ENCODE peak calls at places on chromosomes 7 and 10, in ten cellular contexts. C, O, T, X, H, I, G, U, D and W are unnamed samples.

GRCh38 chr7:138036135-138036534 is 34.2 kb upstream of the CREB3L2 start:
- DNase-seq in O (no peak), I (no peak), H (no peak), T (no peak), D (no peak), C (no peak), G (no peak), U (no peak), X (no peak), W (no peak)

GRCh38 chr7:148695953-148696352 is 2.8 kb upstream of the CUL1 start:
- DNase-seq in D (no peak), T (no peak), G (no peak), H (no peak), I (no peak), U (no peak), O (no peak), X (no peak), C (no peak), W (no peak)

GRCh38 chr10:15370741-15371701 is at the start of gene FAM171A1:
- DNase-seq in X (peak), C (peak), T (no peak), O (no peak), U (peak), D (no peak), I (peak), H (peak), G (peak), W (peak)

GRCh38 chr7:29013931-29014330 is 55.8 kb upstream of the TRIL start:
- DNase-seq in D (no peak), X (no peak), U (no peak), C (no peak), H (no peak), G (no peak), O (no peak), T (no peak), I (no peak), W (no peak)

GRCh38 chr7:114988755-114989154 is 66.9 kb downstream of the MDFIC start:
- DNase-seq in D (no peak), U (peak), X (peak), I (peak), G (no peak), O (no peak), C (peak), H (peak), T (no peak), W (no peak)

GRCh38 chr10:25130911-25131310 is 43.9 kb upstream of the GPR158 start:
- DNase-seq in X (peak), G (no peak), D (no peak), U (peak), H (peak), T (no peak), C (no peak), I (peak), O (no peak), W (no peak)

GRCh38 chr7:70829221-70830059 is 302.5 kb upstream of the GALNT17 start:
- DNase-seq in O (peak), C (peak), D (no peak), G (peak), U (peak), T (peak), X (peak), I (peak), H (peak), W (peak)

GRCh38 chr7:157978766-157979165 is 608.9 kb downstream of the PTPRN2 start:
- DNase-seq in D (no peak), X (no peak), T (no peak), O (no peak), G (no peak), H (no peak), I (no peak), U (no peak), C (no peak), W (no peak)

GRCh38 chr10:73517166-73517888 is 21.5 kb upstream of the PPP3CB start:
- DNase-seq in T (no peak), H (no peak), X (no peak), O (no peak), U (no peak), I (peak), C (no peak), G (no peak), D (no peak), W (no peak)

GRCh38 chr7:155291045-155291530 is 6.6 kb upstream of the INSIG1 start:
- DNase-seq in G (no peak), U (peak), T (no peak), O (peak), I (peak), C (peak), X (peak), D (no peak), H (peak), W (no peak)

GRCh38 chr10:77889277-77889903 is 37.2 kb downstream of the DLG5 start:
- DNase-seq in T (no peak), U (peak), G (no peak), D (no peak), H (no peak), I (no peak), C (peak), O (peak), X (no peak), W (no peak)

GRCh38 chr7:47537716-47538640 is 43.9 kb downstream of the TNS3 start:
- DNase-seq in G (no peak), O (no peak), D (no peak), I (no peak), H (no peak), U (no peak), T (no peak), C (no peak), X (no peak), W (no peak)

GRCh38 chr10:87585565-87586514 is 73.8 kb upstream of the PAPSS2 start:
- DNase-seq in T (no peak), H (peak), X (peak), U (peak), O (peak), C (no peak), D (peak), I (peak), G (no peak), W (no peak)

GRCh38 chr10:4136121-4136520 is 351.1 kb upstream of the KLF6 start:
- DNase-seq in T (no peak), O (no peak), G (no peak), I (no peak), H (no peak), U (peak), D (no peak), C (no peak), X (no peak), W (no peak)

GRCh38 chr10:60953420-60953819 is 9.4 kb upstream of the RHOBTB1 start:
- DNase-seq in X (no peak), T (no peak), I (no peak), G (no peak), O (no peak), D (no peak), U (no peak), C (no peak), H (no peak), W (no peak)

GRCh38 chr7:71424166-71424803 is 292.3 kb downstream of the GALNT17 start:
- DNase-seq in H (no peak), D (no peak), I (no peak), C (no peak), O (no peak), U (no peak), T (no peak), X (no peak), G (no peak), W (no peak)

GRCh38 chr7:155141562-155141961 is 71.4 kb downstream of the HTR5A start:
- DNase-seq in H (no peak), G (no peak), C (no peak), X (no peak), O (no peak), I (no peak), T (no peak), U (no peak), D (no peak), W (no peak)

GRCh38 chr7:154255324-154255723 is 203.1 kb downstream of the DPP6 start:
- DNase-seq in T (no peak), X (no peak), G (no peak), D (no peak), O (no peak), C (no peak), H (no peak), U (no peak), I (no peak), W (no peak)

GRCh38 chr10:132241496-132241895 is 54.7 kb downstream of the DPYSL4 start:
- DNase-seq in G (no peak), U (no peak), H (no peak), X (no peak), D (no peak), T (no peak), I (no peak), C (no peak), O (no peak), W (no peak)
- TF ChIP-seq CTCF in G (no peak), U (no peak), H (no peak), X (no peak), D (no peak), T (no peak), I (no peak), C (no peak), O (no peak), W (no peak)

GRCh38 chr10:49365675-49366415 is 30.0 kb downstream of the DRGX start:
- DNase-seq in H (no peak), D (no peak), U (no peak), G (peak), T (no peak), I (no peak), C (no peak), X (no peak), O (no peak), W (no peak)
- TF ChIP-seq CTCF in H (no peak), D (no peak), U (no peak), G (no peak), T (no peak), I (no peak), C (no peak), X (no peak), O (no peak), W (no peak)

DNA sequence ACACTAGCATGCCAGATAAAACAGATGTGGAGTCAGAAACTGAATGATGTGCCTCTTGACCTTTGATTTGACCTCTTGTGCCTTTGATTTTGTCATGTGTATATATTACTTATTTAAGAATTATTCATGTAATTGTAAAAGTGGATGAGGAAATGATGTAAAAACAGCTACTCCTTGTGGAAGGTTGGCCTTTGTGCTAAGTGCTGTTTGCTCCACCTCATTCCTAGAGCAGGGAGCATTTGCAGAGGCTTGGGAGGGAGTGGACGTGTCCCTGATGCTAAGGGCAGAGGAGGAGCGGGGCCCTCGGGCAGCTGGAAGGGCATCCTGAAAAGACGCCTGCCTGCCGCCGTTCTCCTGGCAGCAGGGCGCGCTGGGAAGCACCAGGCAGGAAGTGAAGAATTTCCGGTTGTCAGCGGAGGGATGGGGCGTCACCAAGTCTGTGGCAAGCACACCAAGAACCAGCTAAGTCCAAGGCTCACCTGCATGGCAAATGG is 197.6 kb upstream of the ZNF32 start:
- DNase-seq in H (peak), U (no peak), I (no peak), D (no peak), C (no peak), O (no peak), G (no peak), T (no peak), X (peak), W (no peak)
- TF ChIP-seq CTCF in H (no peak), U (no peak), I (no peak), D (no peak), C (no peak), O (no peak), G (no peak), T (no peak), X (no peak), W (no peak)

GRCh38 chr7:3592438-3593134 is 291.5 kb downstream of the SDK1 start:
- DNase-seq in X (no peak), H (peak), G (no peak), T (no peak), O (no peak), C (no peak), U (no peak), I (no peak), D (no peak), W (no peak)
- TF ChIP-seq CTCF in X (no peak), H (peak), G (no peak), T (no peak), O (no peak), C (no peak), U (no peak), I (no peak), D (no peak), W (no peak)